ENCODE peak calls at places on chromosomes 4 and X, in seven cellular contexts. W is transverse colon; Z is M059J; C is stimulated activated CD8-positive, alpha-beta memory T cell treated with anti-CD3 and anti-CD28 coated beads, Interleukin-4, amount 100 ng/mL, for 1 hour; E is tibial artery; F is uterus; G is iPS-NIHi11. M is an unnamed sample.

GRCh38 chrX:38465686-38466085 is 95.7 kb upstream of the TSPAN7 start:
- DNase-seq in G (no peak), E (no peak), C (no peak), Z (no peak), F (no peak), W (no peak), M (no peak)

GRCh38 chr4:77044458-77045124 is 31.2 kb downstream of the CCNI start:
- DNase-seq in G (no peak), C (no peak), Z (peak; percentile 45), E (no peak), F (no peak), W (no peak), M (no peak)

GRCh38 chr4:38099020-38099600 is 138.9 kb downstream of the PTTG2 start:
- DNase-seq in F (no peak), G (no peak), C (no peak), Z (no peak), W (no peak), E (no peak), M (no peak)

GRCh38 chr4:26105815-26106699 is 192.0 kb downstream of the SMIM20 start:
- DNase-seq in C (no peak), Z (peak; percentile 68), W (no peak), F (peak; percentile 52), G (no peak), E (no peak), M (no peak)

GRCh38 chr4:150990993-150991392 is 24.1 kb downstream of the LRBA start:
- DNase-seq in Z (no peak), W (no peak), F (no peak), C (no peak), G (no peak), E (no peak), M (no peak)

GRCh38 chrX:24153796-24154189 is 4.3 kb downstream of the ZFX start:
- DNase-seq in F (no peak), E (no peak), W (no peak), C (no peak), Z (no peak), G (no peak), M (no peak)

GRCh38 chr4:53931423-53932060 is 132.9 kb downstream of the CHIC2 start:
- DNase-seq in G (no peak), F (no peak), Z (no peak), E (no peak), C (no peak), W (no peak), M (no peak)

GRCh38 chr4:159317203-159317602 is 214.3 kb downstream of the RAPGEF2 start:
- DNase-seq in C (no peak), E (no peak), F (no peak), W (no peak), G (no peak), Z (no peak), M (no peak)

GRCh38 chr4:45006078-45006477 is 279.7 kb upstream of the GNPDA2 start:
- DNase-seq in Z (no peak), E (no peak), G (no peak), C (no peak), F (no peak), W (no peak), M (no peak)

GRCh38 chr4:52038109-52038912 is at the start of gene SGCB:
- DNase-seq in Z (peak; percentile 31), W (peak; percentile 68), G (peak; percentile 87), F (peak; percentile 45), C (peak; percentile 48), E (peak; percentile 49), M (peak; percentile 56)

GRCh38 chrX:154751121-154751668 is 318 bp upstream of the GAB3 start:
- DNase-seq in Z (no peak), F (no peak), G (no peak), C (no peak), W (no peak), E (no peak), M (no peak)

GRCh38 chr4:145882594-145882993 is 56.0 kb downstream of the ZNF827 start:
- DNase-seq in F (no peak), C (no peak), W (no peak), G (no peak), E (no peak), Z (no peak), M (no peak)

GRCh38 chr4:15410750-15411149 is 17.1 kb upstream of the C1QTNF7 start:
- DNase-seq in F (peak; percentile 27), G (no peak), W (no peak), E (no peak), Z (no peak), C (no peak), M (no peak)

GRCh38 chrX:100673397-100673953 is 29.5 kb downstream of the SRPX2 start:
- DNase-seq in E (no peak), F (no peak), C (no peak), G (no peak), Z (peak; percentile 71), W (no peak), M (no peak)

GRCh38 chr4:155530290-155530689 is 136.4 kb upstream of the GUCY1A1 start:
- DNase-seq in C (no peak), E (no peak), F (no peak), G (no peak), Z (no peak), W (no peak), M (no peak)

GRCh38 chr4:150149381-150149780 is 71.1 kb downstream of the DCLK2 start:
- DNase-seq in C (no peak), E (no peak), F (no peak), W (no peak), Z (no peak), G (no peak), M (no peak)

GRCh38 chrX:134163836-134164235 is 73.1 kb upstream of the CCDC160 start:
- DNase-seq in C (no peak), E (no peak), Z (no peak), G (no peak), F (no peak), W (no peak), M (no peak)

GRCh38 chr4:45910511-45910910 is 213.3 kb downstream of the GABRG1 start:
- DNase-seq in W (no peak), C (no peak), Z (no peak), E (no peak), G (no peak), F (no peak), M (no peak)

GRCh38 chr4:94357624-94358023 is 15.0 kb upstream of the HPGDS start:
- DNase-seq in W (no peak), G (no peak), C (no peak), F (no peak), E (no peak), Z (peak; percentile 28), M (no peak)

GRCh38 chrX:110699109-110699508 is 96.5 kb downstream of the CHRDL1 start:
- DNase-seq in G (no peak), C (no peak), F (no peak), Z (peak; percentile 62), W (no peak), E (peak; percentile 20), M (peak; percentile 47)